ENCODE peak calls at places on chromosome 6, in nine cellular contexts. M is osteocyte, J is GM13976, Z is astrocyte of the cerebellum, B is foreskin keratinocyte, W is left ventricle myocardium inferior, H is cardiac muscle cell, A is choroid plexus epithelial cell, U is kidney epithelial cell. P is an unnamed sample.

GRCh38 chr6:114377881-114378280 is 35.1 kb upstream of the HS3ST5 start:
- DNase-seq in U (no peak), M (no peak), H (no peak), J (no peak), W (no peak), B (no peak), Z (no peak), A (no peak), P (no peak)

GRCh38 chr6:157952751-157953479 is 28.7 kb upstream of the SYNJ2 start:
- DNase-seq in H (no peak), U (no peak), J (no peak), W (no peak), M (no peak), A (no peak), Z (no peak), B (no peak), P (no peak)

GRCh38 chr6:52995913-52996685 is 1.0 kb upstream of the GSTA4 start:
- DNase-seq in H (peak; percentile 87), A (peak; percentile 91), B (peak; percentile 90), Z (peak; percentile 48), W (peak; percentile 34), M (no peak), U (no peak), J (no peak), P (no peak)

GRCh38 chr6:4797590-4797989 is 21.4 kb downstream of the CDYL start:
- DNase-seq in A (peak; percentile 28), B (no peak), W (no peak), M (no peak), J (no peak), Z (no peak), U (no peak), H (no peak), P (no peak)

GRCh38 chr6:142698751-142699150 is 246.2 kb downstream of the HIVEP2 start:
- DNase-seq in U (no peak), Z (no peak), A (peak; percentile 28), H (no peak), W (no peak), J (no peak), M (no peak), B (no peak), P (no peak)

GRCh38 chr6:41503841-41504525 is 42.2 kb upstream of the FOXP4 start:
- DNase-seq in M (no peak), U (no peak), H (peak; percentile 80), B (peak; percentile 25), J (peak; percentile 77), Z (no peak), A (peak; percentile 60), W (peak; percentile 26), P (no peak)

GRCh38 chr6:113830140-113830539 is 27.0 kb upstream of the MARCKS start:
- DNase-seq in J (no peak), Z (no peak), A (no peak), M (no peak), W (no peak), H (no peak), B (no peak), U (no peak), P (no peak)

GRCh38 chr6:168030881-168031280 is 33.4 kb downstream of the KIF25 start:
- DNase-seq in B (no peak), U (no peak), H (no peak), M (no peak), A (no peak), J (no peak), W (no peak), Z (no peak), P (no peak)

GRCh38 chr6:133992992-133993682 is 40.1 kb downstream of the TBPL1 start:
- DNase-seq in W (no peak), J (no peak), B (no peak), H (peak; percentile 79), U (no peak), A (peak; percentile 41), Z (no peak), M (no peak), P (no peak)

GRCh38 chr6:20870493-20870892 is 336.2 kb downstream of the CDKAL1 start:
- DNase-seq in W (no peak), U (no peak), Z (no peak), A (no peak), H (no peak), M (no peak), J (no peak), B (no peak), P (no peak)

GRCh38 chr6:112287836-112288235 is 33.5 kb upstream of the LAMA4 start:
- DNase-seq in B (no peak), A (no peak), M (no peak), W (no peak), U (no peak), H (no peak), J (no peak), Z (no peak), P (no peak)

DNA sequence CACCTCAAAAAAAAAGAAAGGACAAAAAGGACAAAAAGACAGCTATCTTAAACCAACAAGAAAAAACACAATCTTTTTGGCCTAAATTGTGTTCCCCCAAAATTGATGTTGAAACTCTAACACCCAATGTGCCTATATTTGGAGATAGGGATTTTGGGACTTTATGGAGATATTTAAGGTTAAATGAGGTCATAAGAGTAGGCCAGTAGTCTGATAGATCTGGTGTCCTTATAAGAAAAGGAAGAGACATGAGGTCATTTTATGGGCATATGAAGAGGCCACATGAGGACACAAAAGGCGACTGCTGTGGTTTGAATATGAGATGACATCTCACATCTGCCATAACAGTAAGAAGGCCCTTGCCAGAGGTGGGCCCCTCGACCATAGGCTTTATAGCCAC is 49.5 kb downstream of the TRIM38 start:
- DNase-seq in A (no peak), M (no peak), Z (no peak), W (no peak), J (no peak), U (no peak), H (no peak), B (no peak), P (no peak)
- TF ChIP-seq CTCF in A (no peak), M (no peak), Z (no peak), W (no peak), J (no peak), U (no peak), H (no peak), B (no peak), P (no peak)

DNA sequence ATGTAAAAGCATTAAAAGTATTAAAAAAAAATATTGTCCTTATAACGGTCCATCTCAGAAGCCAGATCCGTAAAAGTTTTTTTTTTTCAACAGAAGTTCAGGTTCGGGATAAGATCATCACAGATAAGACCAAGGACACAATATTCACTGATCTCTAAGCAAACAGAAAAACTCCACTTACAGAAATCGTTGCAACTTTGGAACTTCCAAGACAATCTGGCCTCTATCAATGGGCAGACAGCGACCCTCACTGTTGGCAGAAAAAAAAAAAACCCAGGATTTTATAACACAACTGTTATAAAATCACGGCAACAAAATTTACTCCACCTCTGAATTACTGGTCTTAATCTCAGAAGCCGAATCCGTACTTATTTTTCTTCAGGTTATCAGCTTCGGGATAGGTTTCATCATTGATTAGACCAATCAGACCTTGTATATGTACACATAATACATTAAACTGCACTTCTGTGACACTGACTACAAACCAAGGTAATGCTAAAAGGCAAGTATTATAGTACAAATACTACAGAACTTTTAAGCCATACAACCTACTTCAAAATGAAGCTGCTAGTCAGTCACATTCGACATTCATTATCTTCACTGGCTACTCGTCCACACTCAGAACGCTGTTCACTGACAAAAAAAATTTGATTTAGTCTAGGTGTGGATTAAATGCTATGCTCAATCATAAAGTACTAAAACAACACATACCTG is 34.7 kb upstream of the SYNCRIP start:
- DNase-seq in H (peak; percentile 49), U (no peak), M (no peak), J (no peak), W (no peak), Z (peak; percentile 31), A (peak; percentile 53), B (no peak), P (no peak)
- TF ChIP-seq CTCF in H (peak; percentile 28), U (no peak), M (peak; percentile 58), J (no peak), W (peak; percentile 38), Z (peak; percentile 35), A (peak; percentile 38), B (peak; percentile 27), P (peak; percentile 21)

DNA sequence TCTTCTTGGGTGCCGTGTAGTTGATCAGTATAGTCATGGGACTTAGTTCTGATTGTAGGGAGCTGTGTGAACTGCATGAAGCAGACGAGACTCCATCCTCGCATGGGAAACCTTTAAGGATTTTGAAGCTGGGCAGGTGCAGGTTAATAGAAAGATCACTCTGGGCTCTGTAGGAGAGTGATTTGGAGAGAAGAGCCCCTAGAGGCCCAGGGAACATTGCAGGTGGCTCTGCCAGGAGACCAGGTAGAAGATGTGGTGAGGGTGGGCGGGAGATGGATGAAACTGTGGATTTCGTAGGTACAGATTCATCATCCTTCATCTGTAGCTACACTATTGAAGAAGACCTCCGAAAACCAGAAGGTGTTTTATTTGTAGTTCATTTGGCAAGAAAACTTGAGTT is 53.3 kb downstream of the UTRN start:
- DNase-seq in W (no peak), M (no peak), J (no peak), H (no peak), B (no peak), U (no peak), Z (no peak), A (no peak), P (no peak)
- TF ChIP-seq CTCF in W (no peak), M (no peak), J (no peak), H (no peak), B (no peak), U (no peak), Z (no peak), A (no peak), P (no peak)

DNA sequence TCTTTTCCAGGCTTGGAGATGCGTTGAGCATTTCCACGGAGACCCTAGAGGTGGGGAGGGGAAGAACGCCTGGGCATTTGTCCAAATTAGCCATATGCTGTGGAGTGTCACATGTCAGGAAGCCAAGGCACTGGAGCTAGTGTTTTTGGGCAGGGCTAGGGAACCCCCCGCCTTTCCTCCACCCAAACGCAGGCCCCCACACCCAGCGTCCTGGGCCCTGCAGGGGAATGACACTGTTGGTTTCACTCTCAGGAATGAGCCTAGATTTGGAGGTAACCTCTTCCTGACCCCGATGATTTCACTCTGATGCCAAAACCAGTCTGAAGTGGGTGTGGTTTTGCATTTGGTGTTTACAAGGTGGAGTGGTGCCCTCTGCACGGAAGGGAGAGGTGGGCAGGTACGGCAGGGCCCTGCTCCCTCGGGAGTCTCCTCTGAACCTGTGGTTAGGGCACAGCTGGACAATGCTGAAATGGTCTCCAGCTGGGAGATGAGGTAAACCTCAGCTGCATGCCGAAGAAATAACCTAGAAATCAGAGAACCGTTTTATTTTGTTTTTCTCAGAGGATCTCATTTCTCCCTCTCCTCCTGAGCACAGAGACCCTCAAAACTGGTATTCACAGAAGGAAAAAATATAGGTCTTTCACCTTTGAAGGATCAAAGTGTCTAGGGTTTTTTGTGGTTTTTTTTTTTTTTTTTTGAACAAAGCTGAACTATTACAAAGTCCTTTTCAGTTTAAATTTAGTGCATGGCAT is 29.6 kb downstream of the MTHFD1L start:
- DNase-seq in M (no peak), U (peak; percentile 32), A (peak; percentile 89), W (no peak), Z (peak; percentile 43), J (peak; percentile 49), H (peak; percentile 50), B (no peak), P (no peak)
- TF ChIP-seq CTCF in M (peak; percentile 23), U (no peak), A (peak; percentile 48), W (no peak), Z (peak; percentile 32), J (no peak), H (no peak), B (no peak), P (no peak)

P was measured in D721Med.